ENCODE peak calls at places on chromosomes 13 and 19, in four cellular contexts. F is cardiac muscle cell; S is activated CD8-positive, alpha-beta memory T cell treated with anti-CD3 and anti-CD28 coated beads for 1 hour; O is GM19239. H is an unnamed sample.

GRCh38 chr13:30759748-30760147 is 24.4 kb downstream of the ALOX5AP start:
- DNase-seq in F (no peak), S (no peak), O (no peak), H (no peak)

GRCh38 chr19:49443366-49444099 is 2.2 kb upstream of the SLC17A7 start:
- DNase-seq in F (peak; percentile 97), S (peak; percentile 86), O (peak; percentile 98), H (peak; percentile 83)

GRCh38 chr13:60431108-60431700 is 34.2 kb downstream of the TDRD3 start:
- DNase-seq in F (peak; percentile 73), S (no peak), O (no peak), H (no peak)

GRCh38 chr19:42206871-42207755 is 10.4 kb downstream of the DEDD2 start:
- DNase-seq in F (no peak), S (no peak), O (no peak), H (no peak)

GRCh38 chr19:49347835-49348234 is 12.6 kb downstream of the CD37 start:
- DNase-seq in F (peak; percentile 55), S (no peak), O (no peak), H (no peak)

GRCh38 chr13:24032674-24033073 is 127.8 kb upstream of the SPATA13 start:
- DNase-seq in F (no peak), S (no peak), O (no peak), H (no peak)

GRCh38 chr13:20901668-20902437 is 693 bp downstream of the XPO4 start:
- DNase-seq in F (peak; percentile 74), S (no peak), O (peak; percentile 24), H (no peak)

GRCh38 chr19:36489920-36490415 is 607 bp upstream of the ZNF566 start:
- DNase-seq in F (peak; percentile 95), S (peak; percentile 51), O (peak; percentile 69), H (peak; percentile 41)

GRCh38 chr19:39400997-39401548 is 5.6 kb upstream of the ZFP36 start:
- DNase-seq in F (no peak), S (no peak), O (no peak), H (no peak)

GRCh38 chr13:99505814-99506269 is 4.6 kb downstream of the TM9SF2 start:
- DNase-seq in F (no peak), S (no peak), O (no peak), H (no peak)

GRCh38 chr13:71877280-71877653 is 10.3 kb upstream of the DACH1 start:
- DNase-seq in F (no peak), S (no peak), O (no peak), H (no peak)

GRCh38 chr19:10339977-10340376 is 553 bp upstream of the ICAM3 start:
- DNase-seq in F (no peak), S (no peak), O (no peak), H (no peak)

GRCh38 chr13:73411067-73411809 is 352.4 kb downstream of the KLF5 start:
- DNase-seq in F (no peak), S (no peak), O (no peak), H (no peak)

GRCh38 chr19:15575406-15575805 is 39.6 kb upstream of the CYP4F8 start:
- DNase-seq in F (no peak), S (no peak), O (no peak), H (no peak)

GRCh38 chr13:27038323-27038722 is 133.3 kb downstream of the USP12 start:
- DNase-seq in F (no peak), S (no peak), O (no peak), H (no peak)

GRCh38 chr13:30382836-30383525 is 39.3 kb upstream of the UBE2L5 start:
- DNase-seq in F (no peak), S (no peak), O (no peak), H (no peak)

GRCh38 chr19:34686455-34686854 is 9.0 kb downstream of the ZNF302 start:
- DNase-seq in F (no peak), S (no peak), O (no peak), H (no peak)

GRCh38 chr19:2989236-2989946 is 12.0 kb downstream of the TLE6 start:
- DNase-seq in F (no peak), S (no peak), O (no peak), H (no peak)

GRCh38 chr13:67278230-67278629 is 48.1 kb upstream of the PCDH9 start:
- DNase-seq in F (no peak), S (no peak), O (no peak), H (no peak)

GRCh38 chr13:30396434-30397075 is 25.7 kb upstream of the UBE2L5 start:
- DNase-seq in F (no peak), S (no peak), O (no peak), H (no peak)

GRCh38 chr19:11324079-11324661 is 15.3 kb downstream of the RAB3D start:
- DNase-seq in F (no peak), S (no peak), O (peak; percentile 42), H (no peak)

GRCh38 chr19:36067681-36068080 is 13.0 kb downstream of the WDR62 start:
- DNase-seq in F (no peak), S (no peak), O (no peak), H (no peak)

GRCh38 chr19:3257071-3257470 is 32.6 kb downstream of the CELF5 start:
- DNase-seq in F (no peak), S (no peak), O (no peak), H (no peak)

GRCh38 chr19:18999016-18999758 is 34.1 kb downstream of the SUGP2 start:
- DNase-seq in F (no peak), S (no peak), O (no peak), H (no peak)

GRCh38 chr13:50518131-50518530 is 325.4 kb downstream of the DLEU7 start:
- DNase-seq in F (no peak), S (no peak), O (no peak), H (no peak)

GRCh38 chr13:111620586-111620985 is 300.1 kb downstream of the TEX29 start:
- DNase-seq in F (no peak), S (no peak), O (no peak), H (no peak)

GRCh38 chr19:15562861-15563260 is 52.2 kb upstream of the CYP4F8 start:
- DNase-seq in F (no peak), S (no peak), O (no peak), H (no peak)

GRCh38 chr19:7505288-7505681 is 10.6 kb upstream of the ZNF358 start:
- DNase-seq in F (no peak), S (no peak), O (no peak), H (no peak)

GRCh38 chr13:67052550-67053237 is 177.4 kb downstream of the PCDH9 start:
- DNase-seq in F (peak; percentile 6), S (no peak), O (no peak), H (no peak)

GRCh38 chr19:53881482-53882390 is at the start of gene PRKCG:
- DNase-seq in F (peak; percentile 84), S (no peak), O (no peak), H (no peak)